ENCODE peak calls at places on chromosomes 2 and 18, in eight cellular contexts. I, D, A, W, R, F, B and G are unnamed samples.

GRCh38 chr18:76822510-76823165 is at the start of gene ZNF236:
- DNase-seq in I (peak; percentile 34), F (peak; percentile 80), B (peak; percentile 39), R (peak; percentile 76), W (peak; percentile 73), D (peak; percentile 43), A (no peak), G (peak; percentile 64)

GRCh38 chr2:159612255-159612901 is 4.0 kb downstream of the BAZ2B start:
- DNase-seq in F (no peak), W (no peak), I (no peak), A (no peak), R (no peak), B (no peak), D (no peak), G (no peak)

GRCh38 chr2:158015428-158016076 is 86.1 kb upstream of the UPP2 start:
- DNase-seq in W (no peak), F (no peak), B (peak; percentile 22), R (no peak), A (no peak), I (no peak), D (no peak), G (no peak)

GRCh38 chr2:143558665-143559064 is 429.4 kb downstream of the ARHGAP15 start:
- DNase-seq in F (peak; percentile 41), W (no peak), B (no peak), A (peak; percentile 54), I (no peak), R (no peak), D (peak; percentile 28), G (peak; percentile 55)

GRCh38 chr2:1854747-1855146 is 110.4 kb upstream of the PXDN start:
- DNase-seq in R (peak; percentile 70), W (no peak), F (peak; percentile 29), I (peak; percentile 55), D (no peak), A (no peak), B (peak; percentile 8), G (no peak)

GRCh38 chr2:106011380-106011779 is 182.7 kb downstream of the UXS1 start:
- DNase-seq in I (no peak), R (no peak), F (no peak), W (no peak), A (no peak), D (no peak), B (no peak), G (no peak)

GRCh38 chr2:231692847-231693246 is 15.5 kb upstream of the PTMA start:
- DNase-seq in F (no peak), B (no peak), I (no peak), A (no peak), D (no peak), R (no peak), W (no peak), G (no peak)

GRCh38 chr2:80126596-80127189 is 177.9 kb downstream of the LRRTM1 start:
- DNase-seq in D (peak; percentile 11), I (no peak), A (no peak), B (peak; percentile 39), W (no peak), F (peak; percentile 1), R (no peak), G (no peak)

GRCh38 chr2:48140586-48140985 is 234.3 kb upstream of the FBXO11 start:
- DNase-seq in D (no peak), A (no peak), I (no peak), B (no peak), F (no peak), W (no peak), R (no peak), G (no peak)

GRCh38 chr2:172929644-172930043 is 146.0 kb upstream of the MAP3K20 start:
- DNase-seq in F (no peak), D (no peak), R (no peak), I (no peak), W (no peak), B (no peak), A (no peak), G (no peak)

GRCh38 chr2:239545741-239546392 is 145.0 kb upstream of the HDAC4 start:
- DNase-seq in A (no peak), I (no peak), W (no peak), B (no peak), F (no peak), D (no peak), R (no peak), G (no peak)

GRCh38 chr2:118635891-118636290 is 211.6 kb downstream of the EN1 start:
- DNase-seq in I (no peak), W (no peak), R (no peak), D (no peak), A (no peak), B (no peak), F (no peak), G (no peak)

GRCh38 chr2:189544638-189545037 is 35.9 kb downstream of the SLC40A1 start:
- DNase-seq in A (no peak), W (no peak), I (no peak), B (no peak), D (no peak), R (no peak), F (no peak), G (no peak)

GRCh38 chr18:51082571-51083264 is 52.7 kb downstream of the SMAD4 start:
- DNase-seq in R (no peak), D (no peak), A (no peak), W (no peak), F (no peak), I (no peak), B (peak; percentile 24), G (no peak)

GRCh38 chr2:16568998-16569397 is 96.6 kb downstream of the CYRIA start:
- DNase-seq in F (no peak), B (no peak), I (no peak), W (no peak), D (no peak), A (no peak), R (no peak), G (no peak)

GRCh38 chr2:18993756-18994155 is 364.7 kb downstream of the OSR1 start:
- DNase-seq in W (no peak), A (no peak), F (no peak), B (no peak), I (no peak), D (no peak), R (no peak), G (no peak)

GRCh38 chr2:200613692-200614091 is 27.9 kb downstream of the AOX1 start:
- DNase-seq in F (peak; percentile 38), B (no peak), W (no peak), I (no peak), D (no peak), A (no peak), R (no peak), G (no peak)

GRCh38 chr2:63189026-63189425 is 138.4 kb downstream of the OTX1 start:
- DNase-seq in I (peak; percentile 48), R (no peak), D (peak; percentile 38), B (peak; percentile 59), F (peak; percentile 72), A (peak; percentile 15), W (no peak), G (no peak)

GRCh38 chr2:12702661-12703121 is 14.0 kb upstream of the TRIB2 start:
- DNase-seq in B (peak; percentile 87), R (no peak), I (no peak), A (peak; percentile 83), D (peak; percentile 29), F (peak; percentile 83), W (no peak), G (peak; percentile 44)

GRCh38 chr2:134401789-134402188 is 147.9 kb downstream of the MGAT5 start:
- DNase-seq in D (no peak), B (no peak), I (no peak), W (no peak), R (no peak), A (no peak), F (no peak), G (no peak)

GRCh38 chr2:31241625-31242270 is 7.8 kb downstream of the EHD3 start:
- DNase-seq in B (no peak), F (no peak), I (no peak), W (no peak), R (no peak), A (no peak), D (no peak), G (no peak)

GRCh38 chr2:229090231-229090630 is 180.9 kb downstream of the PID1 start:
- DNase-seq in F (peak; percentile 78), R (no peak), A (no peak), D (no peak), B (peak; percentile 73), W (no peak), I (no peak), G (no peak)

GRCh38 chr2:86143307-86143706 is 37.3 kb downstream of the PTCD3 start:
- DNase-seq in B (no peak), F (no peak), A (no peak), D (no peak), W (no peak), R (no peak), I (no peak), G (no peak)

GRCh38 chr2:69612707-69613106 is 30.8 kb downstream of the AAK1 start:
- DNase-seq in B (no peak), I (no peak), W (no peak), R (no peak), A (no peak), D (no peak), F (no peak), G (no peak)

GRCh38 chr2:230711224-230711623 is 1.4 kb upstream of the CAB39 start:
- DNase-seq in A (no peak), F (no peak), W (no peak), I (no peak), D (no peak), R (no peak), B (no peak), G (no peak)

GRCh38 chr2:231355802-231356473 is 39.6 kb upstream of the B3GNT7 start:
- DNase-seq in W (no peak), R (no peak), A (no peak), I (no peak), B (no peak), D (no peak), F (no peak), G (no peak)

GRCh38 chr2:105426626-105427292 is 27.9 kb upstream of the FHL2 start:
- DNase-seq in D (no peak), W (peak; percentile 8), B (no peak), I (no peak), R (no peak), A (no peak), F (no peak), G (no peak)

GRCh38 chr2:229715895-229716507 is 1.6 kb upstream of the DNER start:
- DNase-seq in A (no peak), I (peak; percentile 30), F (peak; percentile 71), D (no peak), W (peak; percentile 8), R (no peak), B (peak; percentile 58), G (no peak)

GRCh38 chr2:715847-716573 is 38.8 kb upstream of the TMEM18 start:
- DNase-seq in D (no peak), R (no peak), F (peak; percentile 25), I (no peak), A (no peak), B (no peak), W (no peak), G (no peak)

GRCh38 chr2:28488858-28489575 is 6.8 kb upstream of the PLB1 start:
- DNase-seq in R (no peak), A (no peak), I (no peak), B (no peak), W (no peak), D (no peak), F (peak; percentile 11), G (no peak)

GRCh38 chr18:8813621-8814020 is 108.3 kb downstream of the MTCL1 start:
- DNase-seq in W (no peak), F (no peak), A (peak; percentile 69), I (no peak), B (no peak), D (no peak), R (no peak), G (no peak)

GRCh38 chr2:33108483-33109443 is 162.0 kb downstream of the LTBP1 start:
- DNase-seq in I (no peak), B (no peak), W (no peak), F (peak; percentile 55), R (no peak), A (no peak), D (no peak), G (no peak)